ENCODE peak calls at places on chromosome 9, in nine cellular contexts. P, C, I, G, K, N, E, S and V are unnamed samples.

GRCh38 chr9:135156525-135157510 is 69.3 kb downstream of the OLFM1 start:
- DNase-seq in S (peak), G (peak), K (peak), I (peak), E (peak), N (no peak), C (peak), P (no peak), V (peak)

GRCh38 chr9:134296301-134297081 is 29.8 kb upstream of the RXRA start:
- DNase-seq in E (no peak), P (no peak), I (peak), N (no peak), G (no peak), S (no peak), K (no peak), C (no peak), V (no peak)

GRCh38 chr9:72986522-72987116 is 33.8 kb upstream of the ALDH1A1 start:
- DNase-seq in N (no peak), K (no peak), S (no peak), G (no peak), I (no peak), P (no peak), E (no peak), C (no peak), V (no peak)

GRCh38 chr9:100160021-100160420 is 61.0 kb downstream of the INVS start:
- DNase-seq in C (peak), E (no peak), I (no peak), S (no peak), K (no peak), N (no peak), G (no peak), P (no peak), V (peak)

GRCh38 chr9:71725590-71726338 is 42.5 kb downstream of the CEMIP2 start:
- DNase-seq in C (peak), N (peak), P (no peak), K (peak), E (no peak), I (no peak), G (no peak), S (no peak), V (no peak)

GRCh38 chr9:107460153-107461023 is 29.2 kb downstream of the KLF4 start:
- DNase-seq in G (no peak), E (no peak), I (no peak), N (no peak), P (no peak), K (no peak), S (no peak), C (no peak), V (no peak)

GRCh38 chr9:75588808-75589207 is 301.7 kb upstream of the PCSK5 start:
- DNase-seq in I (no peak), K (no peak), E (no peak), G (no peak), N (no peak), P (no peak), S (no peak), C (no peak), V (no peak)

GRCh38 chr9:42852133-42852532 is 668.7 kb downstream of the SPATA31A6 start:
- DNase-seq in S (peak), P (no peak), E (peak), K (peak), N (no peak), C (peak), G (peak), I (no peak), V (peak)

GRCh38 chr9:105712773-105713172 is 18.4 kb downstream of the TMEM38B start:
- DNase-seq in K (no peak), G (no peak), C (no peak), S (no peak), N (no peak), E (no peak), I (no peak), P (no peak), V (no peak)

GRCh38 chr9:116279230-116279629 is 125.6 kb downstream of the PAPPA start:
- DNase-seq in C (peak), S (peak), G (no peak), P (no peak), K (no peak), I (no peak), N (no peak), E (peak), V (no peak)

GRCh38 chr9:4839470-4839912 is 46.7 kb downstream of the RCL1 start:
- DNase-seq in C (no peak), S (no peak), E (no peak), N (no peak), P (no peak), G (no peak), K (no peak), I (no peak), V (no peak)

GRCh38 chr9:132160802-132161742 is 786 bp upstream of the NTNG2 start:
- DNase-seq in C (peak), N (no peak), S (no peak), P (no peak), I (no peak), G (no peak), K (peak), E (peak), V (peak)

GRCh38 chr9:18861599-18862546 is 171.1 kb downstream of the SAXO1 start:
- DNase-seq in N (no peak), K (peak), C (peak), E (peak), I (peak), S (peak), P (peak), G (no peak), V (no peak)

GRCh38 chr9:86958203-86958602 is 10.9 kb upstream of the GAS1 start:
- DNase-seq in S (no peak), N (no peak), K (no peak), P (no peak), E (no peak), I (no peak), G (no peak), C (no peak), V (no peak)

GRCh38 chr9:121942866-121943265 is 150.2 kb downstream of the TTLL11 start:
- DNase-seq in S (no peak), P (no peak), K (no peak), N (no peak), I (no peak), E (no peak), C (no peak), G (no peak), V (no peak)

GRCh38 chr9:82223442-82223841 is 234.9 kb downstream of the SPATA31D1 start:
- DNase-seq in G (no peak), K (peak), I (no peak), E (no peak), S (no peak), C (peak), N (no peak), P (no peak), V (no peak)

GRCh38 chr9:19026375-19026774 is 6.6 kb downstream of the SAXO1 start:
- DNase-seq in E (no peak), K (no peak), P (no peak), S (no peak), G (no peak), N (no peak), C (no peak), I (no peak), V (no peak)

GRCh38 chr9:137757613-137758029 is 120.0 kb upstream of the CACNA1B start:
- DNase-seq in N (no peak), K (peak), P (no peak), C (peak), E (no peak), I (no peak), S (no peak), G (no peak), V (peak)

GRCh38 chr9:97787551-97787950 is 65.5 kb upstream of the FOXE1 start:
- DNase-seq in E (no peak), N (no peak), C (no peak), G (no peak), I (no peak), S (no peak), P (no peak), K (no peak), V (no peak)

GRCh38 chr9:120362446-120362845 is 217.5 kb downstream of the CDK5RAP2 start:
- DNase-seq in P (no peak), C (no peak), E (no peak), I (no peak), G (no peak), K (no peak), N (no peak), S (no peak), V (no peak)

GRCh38 chr9:93080406-93080805 is 15.6 kb upstream of the CARD19 start:
- DNase-seq in C (no peak), E (peak), K (no peak), P (no peak), I (no peak), N (no peak), S (no peak), G (no peak), V (no peak)

GRCh38 chr9:26112724-26113123 is 434.5 kb upstream of the TUSC1 start:
- DNase-seq in P (no peak), K (no peak), S (no peak), E (no peak), C (no peak), G (no peak), N (no peak), I (no peak), V (no peak)

GRCh38 chr9:121271368-121272351 is 3.7 kb downstream of the GSN start:
- DNase-seq in P (no peak), K (peak), I (peak), G (no peak), N (no peak), C (peak), S (no peak), E (no peak), V (no peak)

GRCh38 chr9:77879344-77880089 is 152.1 kb downstream of the GNAQ start:
- DNase-seq in G (no peak), K (peak), S (no peak), N (peak), I (no peak), C (peak), P (peak), E (no peak), V (no peak)

GRCh38 chr9:90018688-90019087 is 413.9 kb downstream of the GADD45G start:
- DNase-seq in G (no peak), C (no peak), P (no peak), K (no peak), I (no peak), E (no peak), N (no peak), S (no peak), V (no peak)

GRCh38 chr9:82588801-82589200 is 474.1 kb downstream of the RASEF start:
- DNase-seq in S (no peak), N (no peak), G (no peak), K (no peak), C (no peak), I (no peak), P (no peak), E (no peak), V (no peak)

GRCh38 chr9:137551656-137552534 is at the start of gene MRPL41:
- DNase-seq in N (peak), C (peak), S (peak), E (peak), I (peak), K (peak), P (peak), G (peak), V (peak)

GRCh38 chr9:35923927-35924763 is 14.9 kb downstream of the SPAAR start:
- DNase-seq in P (peak), S (no peak), E (no peak), K (peak), N (peak), G (no peak), I (no peak), C (peak), V (no peak)

GRCh38 chr9:134162926-134163373 is 1.4 kb downstream of the RNU6ATAC start:
- DNase-seq in G (no peak), E (no peak), P (no peak), K (no peak), I (no peak), S (no peak), C (no peak), N (no peak), V (no peak)

GRCh38 chr9:18189876-18190670 is 283.9 kb upstream of the ADAMTSL1 start:
- DNase-seq in G (no peak), I (no peak), N (no peak), K (no peak), P (no peak), E (no peak), C (no peak), S (no peak), V (no peak)

GRCh38 chr9:93265972-93266371 is 82.0 kb downstream of the WNK2 start:
- DNase-seq in S (no peak), K (no peak), G (no peak), E (no peak), C (no peak), I (no peak), N (no peak), P (no peak), V (peak)

GRCh38 chr9:113591899-113592625 is 128.5 kb downstream of the RGS3 start:
- DNase-seq in C (no peak), K (no peak), S (no peak), P (no peak), E (no peak), G (no peak), I (no peak), N (no peak), V (no peak)

GRCh38 chr9:120345379-120345778 is 234.6 kb downstream of the CDK5RAP2 start:
- DNase-seq in C (no peak), S (no peak), I (no peak), G (no peak), N (no peak), E (no peak), K (no peak), P (no peak), V (no peak)

DNA sequence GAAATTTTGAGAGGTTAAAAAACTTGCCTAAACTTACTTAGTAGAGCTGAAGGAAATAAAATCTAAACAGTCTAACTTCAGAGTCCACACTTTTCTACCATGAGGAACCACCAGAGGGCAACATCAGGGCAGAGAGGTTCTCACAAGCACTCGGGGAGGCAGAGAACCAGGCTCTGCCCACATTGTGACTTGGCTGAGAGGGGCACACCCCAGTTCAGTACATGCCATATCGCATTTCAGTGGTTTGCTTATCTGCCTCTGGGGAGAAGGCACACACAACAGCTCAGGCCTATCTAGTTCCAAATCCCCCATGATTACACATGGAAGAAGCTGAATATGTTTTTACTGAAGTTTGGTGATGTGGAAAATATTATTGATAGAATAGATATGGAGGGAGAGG is 49.2 kb downstream of the EQTN start:
- DNase-seq in G (peak), K (peak), S (peak), I (no peak), E (peak), N (peak), C (peak), P (peak), V (peak)
- TF ChIP-seq CTCF in G (peak), K (peak), S (peak), I (peak), E (peak), N (peak), C (peak), P (peak), V (peak)

GRCh38 chr9:114677418-114677817 is 4.6 kb downstream of the TEX48 start:
- DNase-seq in I (no peak), K (peak), P (peak), N (peak), S (no peak), G (no peak), E (no peak), C (peak), V (no peak)

GRCh38 chr9:114671605-114672004 is 10.4 kb downstream of the TEX48 start:
- DNase-seq in E (no peak), P (no peak), K (peak), S (no peak), G (no peak), C (peak), N (no peak), I (no peak), V (no peak)

GRCh38 chr9:114674076-114674797 is 7.8 kb downstream of the TEX48 start:
- DNase-seq in S (no peak), N (no peak), I (no peak), C (no peak), P (no peak), G (no peak), K (no peak), E (no peak), V (no peak)

GRCh38 chr9:114678130-114678529 is 3.9 kb downstream of the TEX48 start:
- DNase-seq in S (no peak), K (no peak), E (no peak), C (no peak), G (no peak), N (no peak), I (no peak), P (no peak), V (no peak)

DNA sequence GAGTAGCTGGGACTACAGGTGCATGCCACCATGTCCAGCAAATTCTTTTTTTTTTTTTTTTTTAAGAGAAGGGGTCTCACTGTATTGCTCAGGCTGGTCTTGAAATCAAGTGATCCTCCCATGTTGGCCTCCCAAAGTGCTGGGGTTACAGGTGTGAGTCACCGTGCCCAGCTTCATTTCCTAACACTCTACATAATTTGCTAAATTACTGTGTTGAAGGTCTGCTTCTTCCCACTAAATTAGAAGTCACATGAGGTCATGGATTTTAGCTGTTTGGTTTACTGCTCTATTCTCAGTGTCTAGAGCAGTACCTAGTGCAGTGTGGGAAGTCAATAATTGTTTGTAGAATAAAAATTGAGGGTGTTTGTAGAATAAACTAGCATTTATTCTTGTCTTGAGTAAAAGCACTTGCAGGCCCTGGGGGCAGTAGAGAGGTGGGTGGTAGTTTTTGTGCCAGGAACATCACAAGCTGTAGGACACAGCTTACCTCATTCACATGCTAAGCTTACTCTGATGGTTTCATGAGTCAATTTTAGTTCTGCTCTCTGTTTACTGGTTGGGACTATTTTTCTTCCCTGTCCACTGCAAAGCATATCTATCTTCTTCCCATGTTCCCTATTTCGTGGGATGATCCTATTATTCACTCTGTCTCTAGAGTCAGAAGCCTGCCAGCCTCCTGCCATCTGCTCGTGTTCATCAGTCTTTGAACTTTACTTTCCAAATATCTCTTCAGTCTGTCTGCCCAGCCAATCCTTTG is 7.0 kb downstream of the TEX48 start:
- DNase-seq in K (no peak), N (no peak), E (no peak), C (no peak), S (no peak), P (no peak), I (no peak), G (no peak), V (no peak)
- TF ChIP-seq CTCF in K (no peak), N (no peak), E (no peak), C (peak), S (no peak), P (no peak), I (no peak), G (no peak), V (no peak)

GRCh38 chr9:96450613-96451544 is 910 bp downstream of the HABP4 start:
- DNase-seq in I (peak), C (peak), E (peak), S (peak), G (peak), P (no peak), N (no peak), K (peak), V (peak)
- TF ChIP-seq CTCF in I (no peak), C (no peak), E (no peak), S (no peak), G (peak), P (no peak), N (no peak), K (no peak), V (no peak)

GRCh38 chr9:10479172-10479571 is 133.6 kb downstream of the PTPRD start:
- DNase-seq in P (no peak), C (peak), G (no peak), S (no peak), E (peak), N (no peak), I (no peak), K (no peak), V (no peak)
- TF ChIP-seq CTCF in P (no peak), C (peak), G (peak), S (peak), E (peak), N (peak), I (no peak), K (peak), V (no peak)

GRCh38 chr9:1941989-1942388 is 73.2 kb upstream of the SMARCA2 start:
- DNase-seq in K (peak), G (no peak), P (no peak), S (no peak), E (no peak), I (no peak), N (no peak), C (no peak), V (no peak)
- TF ChIP-seq CTCF in K (peak), G (no peak), P (peak), S (peak), E (peak), I (no peak), N (no peak), C (peak), V (no peak)